ENCODE peak calls at places on chromosomes 11 and 22, in seven cellular contexts. O is EL; Q is cardiac fibroblast; A is CD4-positive, CD25-positive, alpha-beta regulatory T cell; H is GM12891; N is midbrain; G is dermis microvascular lymphatic vessel endothelial cell. Z is an unnamed sample.

GRCh38 chr11:88434333-88434976 is 96.9 kb upstream of the CTSC start:
- DNase-seq in O (no peak), Q (no peak), A (no peak), H (no peak), N (no peak), G (no peak), Z (no peak)

GRCh38 chr11:68430801-68431200 is 29.8 kb upstream of the PPP6R3 start:
- DNase-seq in O (no peak), Q (no peak), A (no peak), H (no peak), N (no peak), G (no peak), Z (no peak)

GRCh38 chr22:50530280-50530856 is 556 bp upstream of the TYMP start:
- DNase-seq in O (peak; percentile 85), Q (peak; percentile 83), A (peak; percentile 15), H (peak; percentile 59), N (no peak), G (no peak), Z (no peak)

GRCh38 chr11:33560729-33561128 is 139.9 kb downstream of the C11orf91 start:
- DNase-seq in O (no peak), Q (no peak), A (no peak), H (no peak), N (no peak), G (no peak), Z (no peak)

GRCh38 chr11:96168623-96169022 is 174.4 kb downstream of the MAML2 start:
- DNase-seq in O (peak; percentile 91), Q (peak; percentile 97), A (no peak), H (no peak), N (no peak), G (peak; percentile 52), Z (no peak)

GRCh38 chr11:127412722-127413121 is 412.2 kb upstream of the KIRREL3 start:
- DNase-seq in O (no peak), Q (no peak), A (no peak), H (no peak), N (no peak), G (no peak), Z (no peak)

GRCh38 chr22:39598017-39598965 is 27.7 kb downstream of the CACNA1I start:
- DNase-seq in O (no peak), Q (no peak), A (peak; percentile 61), H (peak; percentile 63), N (no peak), G (no peak), Z (no peak)

GRCh38 chr11:67393990-67394389 is 2.2 kb downstream of the RAD9A start:
- DNase-seq in O (no peak), Q (no peak), A (no peak), H (no peak), N (no peak), G (no peak), Z (no peak)

GRCh38 chr11:11964774-11965150 is 43.7 kb downstream of the DKK3 start:
- DNase-seq in O (no peak), Q (no peak), A (no peak), H (no peak), N (no peak), G (no peak), Z (no peak)

GRCh38 chr11:65027213-65028067 is at the start of gene SNX15:
- DNase-seq in O (peak; percentile 96), Q (peak; percentile 99), A (peak; percentile 88), H (peak; percentile 90), N (peak; percentile 96), G (peak; percentile 93), Z (peak; percentile 96)